ENCODE peak calls at places on chromosomes 3 and 15, in five cellular contexts. F is fibroblast of mammary gland, X is AG09319, P is fibroblast of lung, R is OCI-LY7. K is an unnamed sample.

GRCh38 chr15:38254065-38254883 is 1.6 kb downstream of the SPRED1 start:
- DNase-seq in X (no peak), F (peak; percentile 67), P (peak; percentile 73), R (peak; percentile 86), K (no peak)

GRCh38 chr3:99872633-99873254 is 55.1 kb downstream of the CMSS1 start:
- DNase-seq in F (no peak), R (no peak), P (peak; percentile 45), X (no peak), K (no peak)

GRCh38 chr15:91186892-91187644 is 87.0 kb downstream of the SV2B start:
- DNase-seq in P (peak; percentile 30), X (no peak), R (no peak), F (peak; percentile 6), K (no peak)

GRCh38 chr15:45333550-45333949 is 44.8 kb downstream of the GATM start:
- DNase-seq in X (no peak), P (peak; percentile 19), R (no peak), F (peak; percentile 38), K (no peak)

GRCh38 chr15:59124261-59124660 is 19.3 kb downstream of the CCNB2 start:
- DNase-seq in R (no peak), X (no peak), P (no peak), F (no peak), K (no peak)

GRCh38 chr3:49661281-49661680 is 12.9 kb upstream of the APEH start:
- DNase-seq in X (no peak), F (no peak), R (no peak), P (peak; percentile 30), K (no peak)

GRCh38 chr3:30549600-30549999 is 56.8 kb upstream of the TGFBR2 start:
- DNase-seq in P (no peak), F (no peak), X (no peak), R (no peak), K (no peak)

GRCh38 chr3:45775571-45776290 is 20.6 kb downstream of the SLC6A20 start:
- DNase-seq in X (no peak), P (no peak), F (no peak), R (no peak), K (no peak)

GRCh38 chr3:126527455-126528211 is 3.7 kb downstream of the CHST13 start:
- DNase-seq in P (no peak), F (no peak), R (no peak), X (no peak), K (no peak)

GRCh38 chr3:126245811-126246727 is 65.7 kb upstream of the ALDH1L1 start:
- DNase-seq in R (peak; percentile 66), F (peak; percentile 68), X (peak; percentile 30), P (peak; percentile 38), K (no peak)

GRCh38 chr3:49205154-49205788 is 33.9 kb downstream of the KLHDC8B start:
- DNase-seq in X (no peak), P (no peak), F (no peak), R (no peak), K (no peak)

GRCh38 chr3:151228291-151229125 is 25.5 kb upstream of the GPR171 start:
- DNase-seq in R (peak; percentile 3), X (peak; percentile 25), P (peak; percentile 89), F (peak; percentile 79), K (no peak)

GRCh38 chr15:70328137-70329115 is 230.7 kb upstream of the TLE3 start:
- DNase-seq in X (peak; percentile 69), R (no peak), F (peak; percentile 84), P (peak; percentile 96), K (no peak)

GRCh38 chr3:10283638-10284037 is 9.1 kb downstream of the GHRL start:
- DNase-seq in F (no peak), P (no peak), X (no peak), R (no peak), K (no peak)

GRCh38 chr3:116246406-116246805 is 198.9 kb downstream of the LSAMP start:
- DNase-seq in F (no peak), R (no peak), P (no peak), X (no peak), K (no peak)

DNA sequence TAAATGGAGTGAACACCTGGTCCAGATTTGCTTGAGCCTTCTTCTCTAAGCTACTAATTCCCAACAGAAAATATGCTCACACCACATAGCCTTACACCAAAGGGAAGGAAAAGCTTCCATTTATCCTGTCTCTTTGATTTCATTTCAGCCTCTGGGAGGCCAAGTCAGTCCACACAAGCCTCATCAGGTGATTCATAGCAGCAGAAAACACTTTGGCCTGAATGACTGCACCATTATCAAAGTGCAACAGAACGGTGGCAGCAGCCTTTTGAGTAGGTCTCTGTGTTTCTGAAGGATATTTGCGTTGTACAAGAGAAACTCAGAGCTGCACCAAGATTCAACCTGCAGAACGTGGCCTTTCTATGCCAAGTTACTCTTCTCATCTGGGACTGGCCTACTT is 46.6 kb upstream of the SNRK start:
- DNase-seq in X (no peak), F (no peak), R (no peak), P (no peak), K (no peak)
- TF ChIP-seq CTCF in X (no peak), F (no peak), R (no peak), P (no peak), K (no peak)

GRCh38 chr15:83775738-83776137 is 121.8 kb downstream of the ADAMTSL3 start:
- DNase-seq in R (no peak), P (no peak), F (no peak), X (no peak), K (no peak)
- TF ChIP-seq CTCF in R (no peak), P (peak; percentile 11), F (no peak), X (no peak), K (no peak)

GRCh38 chr3:8755097-8755496 is 14.3 kb downstream of the OXTR start:
- DNase-seq in F (no peak), R (no peak), P (no peak), X (no peak), K (no peak)

GRCh38 chr3:8752832-8753231 is 16.6 kb downstream of the OXTR start:
- DNase-seq in F (no peak), R (no peak), X (no peak), P (no peak), K (no peak)

GRCh38 chr3:8757551-8758518 is 11.6 kb downstream of the OXTR start:
- DNase-seq in F (peak; percentile 87), R (no peak), P (peak; percentile 96), X (no peak), K (no peak)

GRCh38 chr3:8756671-8757070 is 12.7 kb downstream of the OXTR start:
- DNase-seq in X (no peak), P (peak; percentile 56), F (peak; percentile 43), R (no peak), K (no peak)

GRCh38 chr3:8755564-8756237 is 13.7 kb downstream of the OXTR start:
- DNase-seq in X (no peak), F (no peak), P (peak; percentile 17), R (no peak), K (no peak)
- TF ChIP-seq CTCF in X (peak; percentile 19), F (peak; percentile 38), P (peak; percentile 41), R (peak; percentile 36), K (no peak)

GRCh38 chr15:48520376-48521155 is 124.9 kb downstream of the FBN1 start:
- DNase-seq in P (no peak), R (no peak), X (no peak), F (no peak), K (no peak)
- TF ChIP-seq CTCF in P (no peak), R (no peak), X (no peak), F (no peak), K (no peak)

GRCh38 chr3:184295771-184296170 is 3.3 kb upstream of the PSMD2 start:
- DNase-seq in X (no peak), F (no peak), R (no peak), P (no peak), K (no peak)

GRCh38 chr3:184300377-184300717 is 1.3 kb downstream of the PSMD2 start:
- DNase-seq in X (no peak), P (peak; percentile 72), R (no peak), F (peak; percentile 74), K (no peak)

GRCh38 chr3:184298759-184299487 is at the start of gene PSMD2:
- DNase-seq in X (peak; percentile 90), P (peak; percentile 92), F (peak; percentile 93), R (peak; percentile 97), K (peak; percentile 89)

GRCh38 chr3:184299488-184300376 is 691 bp downstream of the PSMD2 start:
- DNase-seq in P (peak; percentile 59), R (no peak), X (no peak), F (peak; percentile 65), K (no peak)

GRCh38 chr3:184296616-184297015 is 2.4 kb upstream of the PSMD2 start:
- DNase-seq in R (no peak), P (no peak), F (no peak), X (no peak), K (no peak)
- TF ChIP-seq CTCF in R (no peak), P (no peak), F (no peak), X (no peak), K (no peak)

DNA sequence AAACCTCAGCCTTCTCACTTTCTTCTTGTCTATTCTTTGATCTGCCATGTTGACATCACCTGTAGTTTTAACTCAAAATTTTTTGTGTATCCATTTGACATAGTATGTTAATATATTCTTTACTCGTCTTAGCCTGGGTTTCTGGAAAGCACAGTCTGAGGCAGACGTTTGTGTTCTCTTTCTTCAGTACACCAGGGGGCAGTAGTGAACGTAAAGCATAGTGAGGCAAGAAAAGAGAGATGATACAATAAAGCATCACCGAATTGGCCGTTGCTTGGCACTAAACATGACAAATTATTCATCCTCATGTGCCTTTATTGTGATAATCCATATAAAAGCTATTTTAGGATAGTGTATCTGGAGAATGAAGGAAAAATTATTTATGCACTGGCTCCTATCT is 141.0 kb upstream of the MYRIP start:
- DNase-seq in R (peak; percentile 40), F (peak; percentile 72), X (peak; percentile 25), P (peak; percentile 38), K (no peak)
- TF ChIP-seq CTCF in R (peak; percentile 88), F (peak; percentile 83), X (peak; percentile 71), P (peak; percentile 47), K (no peak)

GRCh38 chr3:171959532-171960044 is 79.8 kb upstream of the FNDC3B start:
- DNase-seq in F (no peak), R (no peak), P (no peak), X (no peak), K (no peak)
- TF ChIP-seq CTCF in F (no peak), R (no peak), P (no peak), X (no peak), K (no peak)

GRCh38 chr15:32903591-32903990 is 185.8 kb downstream of the GREM1 start:
- DNase-seq in X (no peak), F (no peak), P (no peak), R (no peak), K (no peak)
- TF ChIP-seq CTCF in X (no peak), F (no peak), P (no peak), R (no peak), K (no peak)

GRCh38 chr3:127574880-127575878 is 15.4 kb downstream of the TPRA1 start:
- DNase-seq in F (peak; percentile 90), P (peak; percentile 79), X (peak; percentile 76), R (peak; percentile 89), K (peak; percentile 68)
- TF ChIP-seq CTCF in F (peak; percentile 98), P (peak; percentile 97), X (peak; percentile 99), R (peak; percentile 94), K (peak; percentile 86)

DNA sequence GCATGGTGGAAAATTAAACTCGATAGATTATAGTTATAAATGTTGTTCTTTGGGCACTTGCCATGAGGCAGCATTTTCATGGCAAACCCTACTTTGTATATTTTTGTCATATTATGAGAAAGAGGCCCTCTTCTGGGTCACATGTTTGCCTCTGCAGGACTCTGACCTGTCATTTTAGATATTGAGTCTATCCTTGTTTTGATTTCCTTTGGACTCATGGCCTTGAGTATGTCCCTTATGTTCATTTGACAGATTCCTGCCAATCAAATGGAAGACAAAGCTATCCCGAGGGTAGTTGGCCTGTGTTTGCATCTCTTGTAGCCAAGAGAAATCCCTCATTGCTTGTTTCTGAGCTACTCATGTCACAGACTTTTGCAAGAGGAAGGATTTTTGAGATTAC is 226.3 kb downstream of the LPP start:
- DNase-seq in R (no peak), F (no peak), X (no peak), P (no peak), K (no peak)
- TF ChIP-seq CTCF in R (no peak), F (no peak), X (no peak), P (no peak), K (no peak)

K was measured in omental fat pad.